ENCODE peak calls at places on chromosomes 12 and 14, in four cellular contexts. O is kidney epithelial cell, V is lung, E is DND-41. R is an unnamed sample.
A peak's percentile ranks its signal among the peaks of the same experiment; 100 is the strongest.

GRCh38 chr12:98418357-98419075 is 96.9 kb upstream of the TMPO start:
- DNase-seq in E (no peak), V (peak; percentile 95), O (peak; percentile 90), R (peak; percentile 94)

GRCh38 chr12:53956251-53956887 is 1.7 kb downstream of the HOXC12 start:
- DNase-seq in V (no peak), E (peak; percentile 13), O (no peak), R (no peak)

GRCh38 chr12:68460236-68460635 is 128.1 kb upstream of the MDM1 start:
- DNase-seq in V (no peak), O (no peak), E (no peak), R (no peak)

GRCh38 chr12:31479516-31480210 is 111.3 kb downstream of the DENND5B start:
- DNase-seq in V (no peak), O (no peak), E (no peak), R (no peak)

GRCh38 chr14:90574640-90575131 is 177.9 kb downstream of the CALM1 start:
- DNase-seq in O (no peak), E (no peak), V (no peak), R (no peak)

GRCh38 chr12:11729008-11729407 is 79.5 kb downstream of the ETV6 start:
- DNase-seq in E (no peak), O (no peak), V (no peak), R (no peak)

GRCh38 chr14:20167091-20167490 is 23.6 kb upstream of the OR11G2 start:
- DNase-seq in O (no peak), E (no peak), V (no peak), R (no peak)

GRCh38 chr14:69682607-69683263 is 71.3 kb downstream of the SUSD6 start:
- DNase-seq in V (no peak), E (no peak), O (no peak), R (no peak)

GRCh38 chr12:21940549-21940948 is 677 bp downstream of the ABCC9 start:
- DNase-seq in V (no peak), O (no peak), E (no peak), R (no peak)

GRCh38 chr12:91892081-91892855 is 253.4 kb downstream of the BTG1 start:
- DNase-seq in E (no peak), V (no peak), O (no peak), R (no peak)

GRCh38 chr12:62655524-62656160 is 189.0 kb downstream of the MON2 start:
- DNase-seq in V (no peak), E (no peak), O (no peak), R (no peak)

GRCh38 chr12:1830981-1831930 is 10.9 kb downstream of the LRTM2 start:
- DNase-seq in O (peak; percentile 25), V (peak; percentile 84), E (peak; percentile 23), R (peak; percentile 9)

DNA sequence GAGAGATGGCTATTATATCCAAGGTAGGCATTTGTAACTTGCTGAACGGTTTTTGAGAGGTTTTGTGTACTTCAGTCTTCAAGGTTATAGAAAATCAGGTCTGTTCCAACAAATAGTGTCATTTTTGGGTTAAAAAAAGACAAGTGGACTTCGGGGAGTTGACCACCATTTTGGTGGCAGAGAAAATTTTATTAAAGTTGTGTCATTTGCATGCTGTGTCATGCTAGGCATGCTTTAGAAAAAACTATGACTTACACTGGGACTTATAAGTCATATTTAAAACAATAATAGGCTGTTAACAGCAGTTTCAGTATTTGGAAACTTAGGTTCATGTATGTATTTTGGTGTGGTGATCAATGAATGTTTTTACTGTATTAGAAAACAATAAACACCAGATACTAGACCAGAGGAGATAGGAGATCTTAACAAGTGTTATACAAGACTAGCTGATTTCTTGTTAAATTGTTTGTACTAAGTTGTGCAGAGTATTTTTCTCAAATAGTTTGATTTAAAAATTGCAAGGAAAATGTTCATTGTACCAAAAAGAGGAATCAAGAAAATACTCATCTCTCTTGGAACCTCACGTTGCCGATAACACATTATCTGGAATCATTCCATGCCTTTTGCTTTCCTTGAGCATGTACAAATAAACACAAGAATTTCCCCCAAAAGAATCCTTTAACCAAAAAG is 1.4 kb downstream of the RAN start:
- DNase-seq in V (no peak), E (no peak), O (no peak), R (no peak)
- TF ChIP-seq CTCF in V (no peak), E (no peak), O (no peak), R (no peak)

GRCh38 chr12:10140001-10140400 is 10.0 kb upstream of the CLEC7A start:
- DNase-seq in E (peak; percentile 54), V (peak; percentile 45), O (peak; percentile 31), R (peak; percentile 62)

GRCh38 chr12:10147714-10148403 is 17.9 kb upstream of the CLEC7A start:
- DNase-seq in E (no peak), V (no peak), O (no peak), R (no peak)

DNA sequence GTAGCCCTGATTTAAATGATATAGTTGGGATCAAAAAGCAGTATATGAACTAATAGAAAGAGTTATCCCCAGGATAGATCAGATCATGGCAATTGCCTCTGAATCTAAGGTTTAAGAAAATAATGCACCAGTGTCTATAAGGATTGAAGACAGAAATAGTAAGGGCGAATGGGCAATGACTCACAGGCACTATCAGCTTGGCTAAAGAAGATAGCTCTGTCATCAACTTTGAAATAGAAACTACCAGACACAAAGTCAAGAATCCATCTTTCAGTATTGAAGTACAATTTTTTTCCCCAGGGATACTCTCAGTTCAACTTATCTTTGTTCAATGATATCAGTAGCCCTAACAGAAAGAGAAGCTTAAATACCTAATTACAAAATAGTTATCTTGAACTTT is 13.2 kb upstream of the CLEC7A start:
- DNase-seq in O (no peak), V (no peak), E (no peak), R (no peak)
- H3K4me3 ChIP-seq in O (no peak overlapping the region), V (no peak overlapping the region), E (no peak overlapping the region), R (no peak overlapping the region)

DNA sequence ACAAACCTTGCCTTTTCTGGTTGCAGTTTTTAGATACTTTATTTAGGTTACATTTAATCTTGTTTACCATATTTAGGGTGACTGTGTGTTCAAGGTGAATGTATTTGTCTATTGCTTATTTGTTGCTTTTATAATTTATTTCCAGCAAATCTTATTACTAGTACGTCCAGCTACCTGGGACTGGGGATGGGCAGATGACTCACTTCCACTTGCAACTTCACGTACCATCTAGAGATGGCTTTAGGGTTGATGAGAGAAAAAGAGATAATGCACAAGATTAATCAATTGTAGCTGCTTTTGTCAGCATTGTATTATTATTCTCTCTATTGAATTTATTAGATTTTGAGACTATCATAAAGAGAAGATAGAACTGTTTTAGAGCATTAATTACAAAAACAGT is 5.1 kb downstream of the MIPOL1 start:
- DNase-seq in V (no peak), O (no peak), E (no peak), R (no peak)
- TF ChIP-seq CTCF in V (no peak), O (no peak), E (no peak), R (no peak)

DNA sequence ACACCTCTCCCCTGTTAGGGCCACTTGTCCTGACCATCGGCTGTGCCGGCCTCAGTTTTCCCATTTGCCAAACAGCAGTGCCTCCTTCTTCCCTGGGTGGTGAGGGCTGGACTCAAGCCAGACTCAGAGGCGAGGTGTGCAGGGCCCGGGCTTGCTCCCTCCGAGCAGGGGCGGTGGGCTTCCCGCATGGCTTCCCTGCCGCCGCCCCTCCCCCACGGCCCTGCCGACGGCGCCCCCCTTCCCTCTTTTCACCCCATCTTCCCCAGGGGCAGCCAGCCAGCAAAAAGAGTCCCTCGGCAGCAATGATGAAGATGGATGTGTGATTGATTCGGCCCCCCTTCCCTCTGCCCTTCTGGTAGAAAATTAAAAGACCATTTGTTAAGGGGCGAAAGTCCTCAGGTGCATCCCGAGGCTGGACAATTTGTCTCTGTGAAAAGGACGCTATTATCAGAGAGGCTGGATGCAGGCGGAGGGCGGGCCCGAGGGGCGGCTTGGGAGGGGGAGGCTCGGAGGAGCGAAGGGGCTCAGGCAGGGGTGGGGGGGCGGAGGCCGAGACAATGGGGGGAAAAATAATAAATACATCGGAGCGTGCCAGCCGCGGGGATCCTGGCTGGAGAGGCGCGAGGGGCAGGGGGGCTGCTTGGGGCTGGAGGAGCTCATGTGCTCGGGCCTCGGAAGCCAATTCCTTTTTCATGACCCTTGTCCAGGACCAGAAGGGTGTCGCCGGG is 48.0 kb upstream of the LHX5 start:
- DNase-seq in E (no peak), V (no peak), O (no peak), R (no peak)
- H3K4me3 ChIP-seq in E (no peak overlapping the region), V (no peak overlapping the region), O (no peak overlapping the region), R (no peak overlapping the region)

GRCh38 chr14:103728721-103729120 is 13.1 kb downstream of the ZFYVE21 start:
- DNase-seq in V (no peak), O (no peak), E (no peak), R (no peak)
- TF ChIP-seq CTCF in V (no peak), O (no peak), E (no peak), R (no peak)

GRCh38 chr14:50647282-50647681 is 20.8 kb downstream of the SAV1 start:
- DNase-seq in V (no peak), O (no peak), E (no peak), R (no peak)
- H3K4me3 ChIP-seq in V (no peak overlapping the region), O (no peak overlapping the region), E (no peak overlapping the region), R (no peak overlapping the region)

GRCh38 chr14:54362759-54363437 is 33.9 kb upstream of the CDKN3 start:
- DNase-seq in V (no peak), O (no peak), E (no peak), R (no peak)
- TF ChIP-seq CTCF in V (no peak), O (no peak), E (no peak), R (no peak)

GRCh38 chr14:77122555-77123125 is 19.0 kb downstream of the ZDHHC22 start:
- DNase-seq in V (no peak), E (no peak), O (no peak), R (no peak)
- H3K4me3 ChIP-seq in V (no peak overlapping the region), E (no peak overlapping the region), O (no peak overlapping the region), R (no peak overlapping the region)

DNA sequence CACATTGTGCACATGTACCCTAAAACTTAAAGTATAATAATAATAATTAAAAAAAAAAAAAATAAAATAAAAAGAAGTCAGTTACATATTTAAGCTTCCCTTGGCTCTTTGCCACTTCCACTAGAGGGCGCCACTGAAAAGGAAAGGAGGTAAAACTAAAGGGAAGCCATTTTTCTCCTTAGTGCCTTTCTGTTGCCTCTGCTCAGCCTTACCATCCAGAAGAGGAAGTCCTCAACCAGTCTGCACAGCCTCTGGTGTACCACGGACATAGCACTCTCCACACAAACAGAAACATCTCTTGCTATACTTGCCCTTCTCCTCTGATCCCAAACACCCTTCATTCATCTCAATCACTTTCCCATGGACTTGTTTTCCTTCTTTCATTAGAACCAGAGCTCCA is 169.0 kb upstream of the EEA1 start:
- DNase-seq in E (peak; percentile 74), O (no peak), V (peak; percentile 77), R (no peak)
- TF ChIP-seq CTCF in E (peak; percentile 63), O (peak; percentile 45), V (no peak), R (peak; percentile 48)

DNA sequence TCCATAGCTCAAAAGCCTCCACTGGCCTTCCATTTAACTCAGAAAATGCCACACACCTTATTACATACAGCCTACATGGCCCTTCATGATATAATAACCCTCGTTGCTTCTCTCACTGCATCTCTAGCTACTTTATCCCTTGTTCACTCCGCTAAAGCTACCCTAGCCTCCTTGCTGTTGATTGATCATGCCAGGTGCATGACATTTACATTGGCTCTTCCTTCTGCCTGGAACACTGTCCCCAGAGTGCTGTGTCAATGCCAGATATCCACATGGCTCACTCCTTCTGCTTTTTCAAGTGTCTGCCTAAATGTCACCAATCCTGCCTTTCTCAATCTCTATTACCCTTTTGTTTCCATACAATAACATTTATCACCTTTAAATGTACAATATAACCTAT is 58.3 kb downstream of the CAND1 start:
- DNase-seq in E (no peak), V (no peak), O (no peak), R (no peak)
- H3K4me3 ChIP-seq in E (no peak overlapping the region), V (no peak overlapping the region), O (no peak overlapping the region), R (no peak overlapping the region)

R was measured in HFF-Myc.